ENCODE peak calls at places on chromosomes 4 and X, in nine cellular contexts. D, A, O, G, N, E, M, T and R are unnamed samples.

GRCh38 chr4:118824141-118824540 is 11.8 kb downstream of the SEC24D start:
- DNase-seq in O (no peak), M (no peak), N (no peak), A (no peak), E (no peak), D (no peak), T (no peak), G (no peak), R (no peak)

GRCh38 chrX:1481636-1482529 is 29.2 kb upstream of the ASMTL start:
- DNase-seq in T (peak; percentile 87), E (peak; percentile 44), D (peak; percentile 64), A (peak; percentile 81), M (peak; percentile 34), G (no peak), N (peak; percentile 71), O (peak; percentile 64), R (no peak)

GRCh38 chr4:1614049-1614448 is 70.1 kb downstream of the FAM53A start:
- DNase-seq in A (no peak), M (no peak), D (no peak), N (no peak), T (no peak), O (no peak), E (no peak), G (no peak), R (no peak)

GRCh38 chr4:141016117-141016798 is 117.0 kb downstream of the RNF150 start:
- DNase-seq in G (no peak), T (no peak), D (no peak), E (no peak), M (no peak), A (no peak), O (no peak), N (no peak), R (no peak)

GRCh38 chrX:6226053-6226645 is 2.5 kb downstream of the NLGN4X start:
- DNase-seq in N (no peak), A (no peak), G (peak; percentile 33), O (peak; percentile 14), M (no peak), D (no peak), E (peak; percentile 15), T (no peak), R (no peak)

GRCh38 chr4:5460106-5460801 is 248.1 kb downstream of the EVC2 start:
- DNase-seq in T (peak; percentile 32), N (peak; percentile 61), M (no peak), A (peak; percentile 60), G (peak; percentile 17), E (no peak), O (no peak), D (peak; percentile 16), R (no peak)

GRCh38 chrX:111402378-111402777 is 9.6 kb downstream of the DCX start:
- DNase-seq in O (no peak), T (no peak), G (no peak), A (no peak), E (no peak), M (no peak), D (no peak), N (no peak), R (no peak)

GRCh38 chr4:182809417-182810102 is 107.6 kb downstream of the DCTD start:
- DNase-seq in N (no peak), T (no peak), G (no peak), D (peak; percentile 15), M (no peak), E (no peak), A (no peak), O (no peak), R (no peak)

GRCh38 chr4:26362745-26363439 is 42.1 kb downstream of the RBPJ start:
- DNase-seq in G (no peak), T (peak; percentile 22), E (no peak), N (no peak), A (no peak), O (no peak), M (peak; percentile 10), D (no peak), R (no peak)

GRCh38 chr4:48109413-48110263 is 24.4 kb downstream of the TXK start:
- DNase-seq in E (peak; percentile 54), M (peak; percentile 71), T (peak; percentile 45), N (no peak), O (no peak), G (no peak), A (no peak), D (peak; percentile 71), R (no peak)

GRCh38 chr4:149980941-149981340 is 97.3 kb upstream of the DCLK2 start:
- DNase-seq in O (peak; percentile 76), M (peak; percentile 50), T (peak; percentile 62), N (no peak), D (peak; percentile 72), E (peak; percentile 34), A (no peak), G (no peak), R (no peak)

GRCh38 chrX:16573781-16574180 is 76.2 kb upstream of the S100G start:
- DNase-seq in N (no peak), D (no peak), G (no peak), E (peak; percentile 40), O (no peak), T (peak; percentile 29), M (no peak), A (no peak), R (no peak)

GRCh38 chr4:70772929-70773555 is 51.3 kb downstream of the RUFY3 start:
- DNase-seq in G (no peak), D (no peak), N (no peak), E (no peak), M (no peak), T (no peak), A (no peak), O (no peak), R (no peak)

GRCh38 chr4:70765368-70765767 is 43.6 kb downstream of the RUFY3 start:
- DNase-seq in D (no peak), O (no peak), M (no peak), T (no peak), G (no peak), A (no peak), N (no peak), E (no peak), R (no peak)

DNA sequence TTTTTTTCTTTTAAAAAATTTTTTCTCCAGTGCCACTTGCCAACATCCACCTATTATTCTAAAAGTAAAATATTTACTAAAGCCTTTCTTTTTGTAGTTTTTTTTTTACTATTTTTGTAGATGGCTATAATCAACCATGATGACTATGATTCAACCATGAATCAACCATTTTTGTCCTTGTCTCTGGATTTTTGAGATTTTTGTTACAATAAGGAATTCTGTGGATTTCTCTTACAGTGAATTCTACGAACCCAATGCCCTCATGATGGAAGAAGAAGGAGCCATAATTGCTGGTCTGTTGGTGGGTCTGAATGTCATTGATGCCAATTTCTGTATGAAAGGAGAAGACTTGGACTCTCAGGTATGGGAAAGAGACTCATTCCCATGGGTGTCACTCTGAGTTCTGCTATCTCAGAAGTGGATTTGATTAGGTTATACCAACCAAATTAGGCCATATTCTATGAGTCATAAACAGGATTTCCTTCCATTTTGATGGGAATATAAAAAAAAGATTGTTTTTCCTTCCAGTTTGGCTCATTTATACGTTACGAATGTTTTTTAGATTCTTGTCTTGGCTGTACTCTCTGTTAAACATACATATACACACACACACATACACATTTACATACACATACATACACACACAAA is 46.7 kb downstream of the RUFY3 start:
- DNase-seq in D (no peak), G (no peak), T (no peak), E (no peak), M (no peak), A (no peak), O (no peak), N (no peak), R (no peak)
- TF ChIP-seq CTCF in D (no peak), G (no peak), T (no peak), E (no peak), M (no peak), A (no peak), O (no peak), N (no peak), R (no peak)

DNA sequence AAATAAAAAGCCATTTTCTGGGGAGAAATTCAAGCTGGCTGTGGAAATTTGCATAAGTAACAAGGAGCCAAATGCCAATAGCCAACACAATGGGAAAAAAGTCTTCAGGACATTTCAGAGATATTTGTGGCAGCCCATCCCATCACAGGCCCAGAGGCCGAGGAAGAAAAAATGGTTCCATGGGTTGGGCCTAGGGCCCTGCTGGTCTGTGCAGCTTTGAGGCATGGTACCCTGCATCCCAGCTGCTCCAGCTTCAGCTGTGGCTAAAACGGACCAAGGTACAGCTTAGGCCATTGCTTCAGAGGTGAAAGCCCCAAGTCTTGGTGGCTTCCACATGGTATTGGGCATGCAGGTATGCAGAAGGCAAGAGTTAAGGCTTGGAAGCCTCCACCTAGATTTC is 14.2 kb upstream of the IL9R start:
- DNase-seq in A (no peak), N (no peak), E (no peak), M (no peak), O (no peak), D (no peak), G (no peak), T (no peak), R (no peak)
- TF ChIP-seq CTCF in A (no peak), N (no peak), E (no peak), M (no peak), O (no peak), D (no peak), G (no peak), T (no peak), R (no peak)

GRCh38 chr4:152399246-152399645 is 136.6 kb downstream of the FBXW7 start:
- DNase-seq in O (no peak), D (no peak), N (no peak), E (no peak), G (no peak), M (no peak), T (no peak), A (no peak), R (no peak)

GRCh38 chr4:152401424-152401823 is 134.5 kb downstream of the FBXW7 start:
- DNase-seq in G (no peak), N (no peak), D (no peak), M (no peak), A (no peak), O (no peak), T (no peak), E (no peak), R (no peak)

GRCh38 chr4:152394786-152395185 is 141.1 kb downstream of the FBXW7 start:
- DNase-seq in A (no peak), E (peak; percentile 14), D (no peak), N (no peak), G (no peak), O (no peak), T (no peak), M (peak; percentile 39), R (no peak)

GRCh38 chr4:152392079-152392478 is 143.8 kb downstream of the FBXW7 start:
- DNase-seq in D (no peak), A (no peak), M (peak; percentile 21), E (no peak), O (no peak), G (no peak), T (no peak), N (no peak), R (no peak)

DNA sequence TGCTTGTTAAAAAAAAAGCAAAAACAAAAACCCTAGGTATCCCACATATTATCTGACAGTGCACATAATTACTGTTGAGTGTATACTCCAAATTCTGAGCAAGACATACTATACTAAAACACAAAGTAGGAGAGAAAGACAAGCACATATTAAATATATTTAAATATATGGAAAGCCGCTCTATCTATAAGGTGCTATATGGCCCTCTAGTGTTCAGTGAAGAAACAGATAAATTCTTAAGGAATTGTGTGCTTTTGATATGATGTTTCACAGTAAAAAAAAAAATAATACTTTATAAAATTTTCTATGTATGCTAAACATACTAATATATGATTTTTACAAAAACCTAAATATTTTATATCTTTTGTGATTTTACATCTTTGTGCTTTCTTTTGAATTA is 137.8 kb downstream of the FBXW7 start:
- DNase-seq in E (no peak), O (no peak), T (peak; percentile 19), G (no peak), A (no peak), D (no peak), N (no peak), M (peak; percentile 27), R (no peak)
- TF ChIP-seq CTCF in E (peak; percentile 33), O (no peak), T (peak; percentile 46), G (peak; percentile 66), A (peak; percentile 14), D (peak; percentile 26), N (peak; percentile 28), M (peak; percentile 14), R (no peak)

GRCh38 chr4:138035781-138036258 is 206.3 kb downstream of the SLC7A11 start:
- DNase-seq in E (peak; percentile 54), T (peak; percentile 76), G (no peak), O (peak; percentile 22), D (peak; percentile 26), N (no peak), A (no peak), M (peak; percentile 70), R (no peak)
- TF ChIP-seq CTCF in E (peak; percentile 48), T (peak; percentile 67), G (peak; percentile 63), O (peak; percentile 46), D (no peak), N (peak; percentile 63), A (no peak), M (peak; percentile 52), R (no peak)